ENCODE peak calls at places on chromosomes 5 and 9, in five cellular contexts. C is H1, I is mesendoderm, T is mesenchymal stem cell, M is neuronal stem cell. O is an unnamed sample.

GRCh38 chr5:69281114-69281513 is 46.4 kb downstream of the CDK7 start:
- DNase-seq in C (no peak), I (peak; percentile 19), T (no peak), M (no peak), O (no peak)

GRCh38 chr9:130211548-130212226 is 39.5 kb downstream of the NCS1 start:
- DNase-seq in C (no peak), I (no peak), T (no peak), M (no peak), O (no peak)

GRCh38 chr5:77943851-77944250 is 167.7 kb upstream of the TBCA start:
- DNase-seq in C (no peak), I (no peak), T (no peak), M (no peak), O (no peak)

GRCh38 chr5:172441262-172441751 is 13.0 kb downstream of the SH3PXD2B start:
- DNase-seq in C (no peak), I (no peak), T (no peak), M (no peak), O (no peak)

GRCh38 chr9:14616188-14616982 is 76.8 kb downstream of the ZDHHC21 start:
- DNase-seq in C (no peak), I (peak; percentile 59), T (peak; percentile 66), M (peak; percentile 4), O (peak; percentile 73)

GRCh38 chr9:128245293-128246151 is 30.3 kb downstream of the GOLGA2 start:
- DNase-seq in C (no peak), I (peak; percentile 69), T (peak; percentile 78), M (no peak), O (peak; percentile 81)

GRCh38 chr5:463952-464351 is 21.0 kb downstream of the EXOC3 start:
- DNase-seq in C (no peak), I (no peak), T (no peak), M (no peak), O (no peak)

GRCh38 chr5:109740329-109740728 is 50.6 kb downstream of the MAN2A1 start:
- DNase-seq in C (no peak), I (peak; percentile 70), T (peak; percentile 36), M (no peak), O (peak; percentile 34)

GRCh38 chr9:137679695-137680305 is 61.0 kb downstream of the EHMT1 start:
- DNase-seq in C (no peak), I (no peak), T (no peak), M (no peak), O (no peak)

GRCh38 chr9:121750715-121751623 is 99.5 kb downstream of the DAB2IP start:
- DNase-seq in C (no peak), I (peak; percentile 33), T (no peak), M (no peak), O (no peak)

GRCh38 chr9:117073539-117074336 is 341.1 kb downstream of the ASTN2 start:
- DNase-seq in C (peak; percentile 25), I (peak; percentile 77), T (peak; percentile 34), M (peak; percentile 44), O (no peak)

GRCh38 chr5:159765034-159765433 is 151.2 kb upstream of the ADRA1B start:
- DNase-seq in C (no peak), I (no peak), T (no peak), M (no peak), O (peak; percentile 25)

GRCh38 chr9:135048758-135049284 is 38.6 kb upstream of the OLFM1 start:
- DNase-seq in C (no peak), I (no peak), T (no peak), M (no peak), O (no peak)

GRCh38 chr5:117089001-117089400 is 514.4 kb upstream of the SEMA6A start:
- DNase-seq in C (no peak), I (no peak), T (no peak), M (no peak), O (no peak)

GRCh38 chr9:92278117-92278516 is 15.4 kb downstream of the IARS1 start:
- DNase-seq in C (no peak), I (no peak), T (no peak), M (no peak), O (peak; percentile 80)

GRCh38 chr9:94780516-94780950 is 54.0 kb downstream of the AOPEP start:
- DNase-seq in C (no peak), I (no peak), T (no peak), M (no peak), O (no peak)

GRCh38 chr5:109876941-109877669 is 187.4 kb downstream of the MAN2A1 start:
- DNase-seq in C (no peak), I (peak; percentile 21), T (no peak), M (no peak), O (peak; percentile 61)

GRCh38 chr5:96331210-96331609 is 101.8 kb downstream of the PCSK1 start:
- DNase-seq in C (no peak), I (no peak), T (peak; percentile 33), M (no peak), O (no peak)

GRCh38 chr9:132372177-132373095 is 17.6 kb upstream of the SETX start:
- DNase-seq in C (no peak), I (peak; percentile 25), T (peak; percentile 52), M (no peak), O (peak; percentile 36)

GRCh38 chr5:156037151-156037909 is 289.6 kb upstream of the SGCD start:
- DNase-seq in C (no peak), I (peak; percentile 14), T (peak; percentile 1), M (no peak), O (no peak)

GRCh38 chr9:87592554-87593394 is 95.1 kb downstream of the DAPK1 start:
- DNase-seq in C (no peak), I (no peak), T (no peak), M (no peak), O (peak; percentile 69)

GRCh38 chr9:89952401-89952800 is 347.6 kb downstream of the GADD45G start:
- DNase-seq in C (no peak), I (peak; percentile 34), T (peak; percentile 32), M (no peak), O (peak; percentile 75)

GRCh38 chr5:96734871-96735325 is 72.7 kb downstream of the CAST start:
- DNase-seq in C (no peak), I (no peak), T (no peak), M (no peak), O (peak; percentile 42)

GRCh38 chr9:77562021-77562748 is 85.9 kb downstream of the GNA14 start:
- DNase-seq in C (no peak), I (no peak), T (no peak), M (no peak), O (no peak)
- H2BK15ac ChIP-seq in C (no peak overlapping the region), I (no peak overlapping the region), T (no peak overlapping the region), M (no peak overlapping the region), O (no peak overlapping the region)

DNA sequence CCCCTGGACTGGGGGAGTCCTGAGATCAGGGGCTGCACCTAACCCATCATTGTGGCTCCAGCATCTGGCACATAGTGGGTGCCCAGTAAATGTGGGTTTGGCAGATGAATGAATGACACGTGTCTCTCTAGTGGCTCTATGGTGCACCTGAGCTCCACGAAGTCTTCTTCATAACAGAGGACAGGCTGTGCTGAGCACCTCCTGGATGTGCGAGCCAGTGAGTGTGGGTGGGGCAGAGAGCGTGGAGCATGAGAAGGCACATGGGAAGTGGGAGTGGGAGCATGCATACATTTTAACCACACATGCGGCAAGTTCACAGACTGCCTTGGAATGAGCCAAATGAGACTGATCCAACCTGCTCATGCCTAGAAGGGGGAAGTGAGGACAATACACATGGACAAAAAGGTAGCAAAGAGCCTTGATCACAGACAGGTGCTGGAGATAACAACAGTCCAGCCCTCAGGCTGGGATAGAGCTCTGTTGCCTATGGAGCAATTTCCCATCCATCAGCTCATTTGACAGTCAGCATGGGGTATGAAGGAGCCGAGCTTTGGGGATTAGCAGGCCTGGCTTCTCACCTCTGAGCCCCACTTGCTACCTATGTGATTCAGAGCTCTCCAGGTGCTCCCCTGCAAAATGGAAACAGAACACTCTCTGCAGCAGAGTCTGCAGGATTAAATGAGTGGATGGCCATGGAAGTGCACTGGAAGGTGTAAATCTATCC is 76.2 kb upstream of the TBC1D2 start:
- DNase-seq in C (no peak), I (peak; percentile 40), T (no peak), M (no peak), O (peak; percentile 27)
- H3K4me3 ChIP-seq in C (no peak overlapping the region), I (no peak overlapping the region), T (no peak overlapping the region), M (peak overlapping the region; percentile 2), O (no peak overlapping the region)

GRCh38 chr5:124921694-124922093 is 175.3 kb upstream of the ZNF608 start:
- DNase-seq in C (no peak), I (peak; percentile 44), T (no peak), M (no peak), O (no peak)

GRCh38 chr5:124922255-124922975 is 176.0 kb upstream of the ZNF608 start:
- DNase-seq in C (no peak), I (peak; percentile 81), T (peak; percentile 39), M (no peak), O (no peak)

GRCh38 chr5:124919076-124919475 is 172.6 kb upstream of the ZNF608 start:
- DNase-seq in C (no peak), I (no peak), T (no peak), M (no peak), O (no peak)

GRCh38 chr5:124919752-124920151 is 173.3 kb upstream of the ZNF608 start:
- DNase-seq in C (no peak), I (no peak), T (no peak), M (no peak), O (no peak)

DNA sequence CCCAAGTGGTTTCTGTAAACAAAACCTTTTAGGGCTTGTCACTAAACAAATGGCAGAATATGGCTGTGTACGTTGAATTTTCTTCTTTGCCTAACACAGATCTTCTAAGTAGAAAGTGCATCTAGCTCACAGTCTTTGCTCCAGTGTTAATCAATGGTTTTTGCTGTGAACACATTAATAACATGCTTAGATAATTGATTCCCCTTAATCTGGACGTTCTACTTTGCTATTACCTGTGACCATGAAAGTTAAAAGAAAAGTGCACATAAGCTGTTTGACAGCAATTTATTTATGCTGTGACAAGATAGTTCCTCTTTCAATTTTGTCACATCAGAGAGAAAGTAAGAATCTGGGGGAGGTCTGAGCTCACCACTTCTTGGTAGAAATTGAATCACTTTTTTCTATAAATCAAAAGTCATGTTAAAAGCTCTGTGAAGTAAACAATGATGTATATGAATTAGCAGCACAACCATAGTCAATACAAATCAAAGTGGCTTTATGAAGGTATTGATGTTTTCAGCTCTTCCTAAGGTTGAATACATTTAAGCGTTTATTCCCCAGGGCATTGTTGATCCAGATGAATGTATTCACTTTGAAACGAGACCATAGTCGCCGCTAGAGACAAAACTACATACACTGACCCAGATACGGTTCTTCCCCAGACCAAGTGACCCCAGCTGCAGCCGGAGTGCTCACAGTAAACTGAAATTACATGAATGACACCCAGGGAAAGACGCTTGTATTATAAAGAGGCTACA is 174.6 kb upstream of the ZNF608 start:
- DNase-seq in C (no peak), I (no peak), T (no peak), M (no peak), O (no peak)
- H3K4me2 ChIP-seq in C (no peak overlapping the region), I (no peak overlapping the region), T (no peak overlapping the region), M (no peak overlapping the region), O (no peak overlapping the region)

DNA sequence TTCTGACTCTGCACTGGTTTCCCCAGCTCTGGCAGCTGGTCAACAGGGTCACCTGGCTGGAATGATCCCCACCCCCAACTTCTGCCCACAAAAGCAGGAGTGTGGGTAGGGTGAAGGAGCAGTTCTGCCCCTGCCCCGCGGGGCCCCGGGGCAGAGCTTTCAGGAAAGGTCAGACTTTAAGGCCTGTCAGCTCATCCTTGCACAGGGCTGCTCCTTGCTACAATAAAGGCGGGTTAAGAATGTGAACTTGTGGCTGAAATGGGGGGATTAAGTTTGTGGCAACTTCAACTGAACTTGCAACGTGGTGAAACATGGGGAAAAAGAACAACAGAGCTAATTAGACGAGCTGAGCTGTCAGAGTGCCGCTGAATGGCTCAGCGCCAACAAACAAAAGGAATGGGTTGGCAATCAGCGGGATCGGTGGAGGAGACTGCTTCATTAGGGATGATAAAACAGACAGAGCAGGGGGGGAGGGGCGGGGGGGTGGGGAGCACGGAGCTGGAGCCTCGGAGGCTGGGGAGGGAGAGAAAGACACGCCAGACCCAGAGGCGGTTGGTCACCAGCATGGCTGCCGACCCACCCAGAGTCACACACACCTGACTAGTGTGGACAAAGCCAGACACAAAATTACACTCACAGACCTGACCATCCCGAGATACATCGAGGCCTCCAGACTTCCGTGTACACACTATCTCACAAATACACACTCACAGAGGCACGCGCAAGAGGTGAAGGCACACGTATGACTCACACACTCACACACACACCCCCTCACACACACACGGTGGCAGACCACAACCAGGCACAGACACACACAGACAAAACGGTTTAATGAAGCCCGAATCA is 50.9 kb downstream of the CRB2 start:
- DNase-seq in C (no peak), I (no peak), T (peak; percentile 20), M (peak; percentile 60), O (peak; percentile 33)
- H2BK15ac ChIP-seq in C (peak overlapping the region; percentile 20), I (no peak overlapping the region), T (no peak overlapping the region), M (no peak overlapping the region), O (no peak overlapping the region)

O was measured in IMR-90.